ENCODE peak calls at places on chromosomes 4 and X, in nine cellular contexts. One of them, this sample, is unnamed.

GRCh38 chrX:73262991-73263390 is 48.3 kb upstream of the NAP1L2 start:
- DNase-seq in cardiac fibroblast: peak; percentile 2
- DNase-seq in substantia nigra: no peak
- DNase-seq in hepatocyte: no peak
- DNase-seq in C1 segment of cervical spinal cord: no peak
- DNase-seq in kidney tubule cell: peak; percentile 20
- DNase-seq in T-helper 1 cell: no peak
- DNase-seq in NCI-H446: peak; percentile 4
- DNase-seq in adrenal gland: no peak
- DNase-seq in this sample: no peak

GRCh38 chrX:16743604-16744325 is 24.4 kb downstream of the SYAP1 start:
- DNase-seq in kidney tubule cell: peak; percentile 89
- DNase-seq in substantia nigra: no peak
- DNase-seq in hepatocyte: no peak
- DNase-seq in NCI-H446: no peak
- DNase-seq in C1 segment of cervical spinal cord: no peak
- DNase-seq in T-helper 1 cell: no peak
- DNase-seq in adrenal gland: peak; percentile 42
- DNase-seq in cardiac fibroblast: peak; percentile 73
- DNase-seq in this sample: no peak

GRCh38 chr4:8725071-8725841 is 132.7 kb downstream of the CPZ start:
- DNase-seq in NCI-H446: no peak
- DNase-seq in cardiac fibroblast: no peak
- DNase-seq in adrenal gland: no peak
- DNase-seq in substantia nigra: no peak
- DNase-seq in C1 segment of cervical spinal cord: no peak
- DNase-seq in kidney tubule cell: no peak
- DNase-seq in hepatocyte: no peak
- DNase-seq in T-helper 1 cell: no peak
- DNase-seq in this sample: no peak

GRCh38 chr4:113410686-113411085 is 350.9 kb downstream of the CAMK2D start:
- DNase-seq in hepatocyte: no peak
- DNase-seq in substantia nigra: no peak
- DNase-seq in adrenal gland: no peak
- DNase-seq in C1 segment of cervical spinal cord: no peak
- DNase-seq in cardiac fibroblast: no peak
- DNase-seq in T-helper 1 cell: no peak
- DNase-seq in NCI-H446: no peak
- DNase-seq in kidney tubule cell: no peak
- DNase-seq in this sample: no peak

GRCh38 chrX:87517571-87518141 is at the start of gene KLHL4:
- DNase-seq in kidney tubule cell: peak; percentile 77
- DNase-seq in C1 segment of cervical spinal cord: peak; percentile 42
- DNase-seq in adrenal gland: peak; percentile 61
- DNase-seq in substantia nigra: peak; percentile 39
- DNase-seq in cardiac fibroblast: peak; percentile 87
- DNase-seq in hepatocyte: peak; percentile 62
- DNase-seq in NCI-H446: peak; percentile 30
- DNase-seq in T-helper 1 cell: peak; percentile 12
- DNase-seq in this sample: no peak

GRCh38 chrX:13380230-13380629 is 60.4 kb upstream of the ATXN3L start:
- DNase-seq in substantia nigra: no peak
- DNase-seq in kidney tubule cell: peak; percentile 33
- DNase-seq in hepatocyte: no peak
- DNase-seq in cardiac fibroblast: peak; percentile 73
- DNase-seq in adrenal gland: no peak
- DNase-seq in C1 segment of cervical spinal cord: no peak
- DNase-seq in NCI-H446: no peak
- DNase-seq in T-helper 1 cell: peak; percentile 9
- DNase-seq in this sample: no peak

GRCh38 chrX:15151267-15152196 is 118.4 kb downstream of the ASB9 start:
- DNase-seq in C1 segment of cervical spinal cord: no peak
- DNase-seq in cardiac fibroblast: no peak
- DNase-seq in adrenal gland: no peak
- DNase-seq in kidney tubule cell: peak; percentile 55
- DNase-seq in NCI-H446: no peak
- DNase-seq in T-helper 1 cell: peak; percentile 47
- DNase-seq in hepatocyte: no peak
- DNase-seq in substantia nigra: no peak
- DNase-seq in this sample: no peak

GRCh38 chr4:66048861-66049260 is 378.6 kb upstream of the EPHA5 start:
- DNase-seq in hepatocyte: no peak
- DNase-seq in NCI-H446: peak; percentile 16
- DNase-seq in substantia nigra: no peak
- DNase-seq in C1 segment of cervical spinal cord: no peak
- DNase-seq in cardiac fibroblast: peak; percentile 39
- DNase-seq in adrenal gland: no peak
- DNase-seq in T-helper 1 cell: no peak
- DNase-seq in kidney tubule cell: no peak
- DNase-seq in this sample: no peak

GRCh38 chr4:16026155-16026761 is 57.6 kb downstream of the PROM1 start:
- DNase-seq in substantia nigra: peak; percentile 21
- DNase-seq in hepatocyte: peak; percentile 75
- DNase-seq in kidney tubule cell: peak; percentile 63
- DNase-seq in C1 segment of cervical spinal cord: no peak
- DNase-seq in cardiac fibroblast: peak; percentile 75
- DNase-seq in NCI-H446: peak; percentile 48
- DNase-seq in T-helper 1 cell: peak; percentile 56
- DNase-seq in adrenal gland: no peak
- DNase-seq in this sample: no peak

GRCh38 chr4:184722798-184723197 is 11.1 kb downstream of the CENPU start:
- DNase-seq in adrenal gland: no peak
- DNase-seq in T-helper 1 cell: no peak
- DNase-seq in C1 segment of cervical spinal cord: no peak
- DNase-seq in NCI-H446: no peak
- DNase-seq in substantia nigra: no peak
- DNase-seq in cardiac fibroblast: no peak
- DNase-seq in kidney tubule cell: no peak
- DNase-seq in hepatocyte: no peak
- DNase-seq in this sample: no peak

GRCh38 chr4:120826853-120827252 is 95.7 kb downstream of the PRDM5 start:
- DNase-seq in T-helper 1 cell: no peak
- DNase-seq in kidney tubule cell: no peak
- DNase-seq in cardiac fibroblast: no peak
- DNase-seq in C1 segment of cervical spinal cord: no peak
- DNase-seq in adrenal gland: no peak
- DNase-seq in substantia nigra: no peak
- DNase-seq in NCI-H446: no peak
- DNase-seq in hepatocyte: no peak
- DNase-seq in this sample: no peak

GRCh38 chr4:159108124-159108523 is 5.2 kb downstream of the RAPGEF2 start:
- DNase-seq in hepatocyte: no peak
- DNase-seq in substantia nigra: no peak
- DNase-seq in T-helper 1 cell: no peak
- DNase-seq in C1 segment of cervical spinal cord: no peak
- DNase-seq in cardiac fibroblast: no peak
- DNase-seq in kidney tubule cell: no peak
- DNase-seq in NCI-H446: no peak
- DNase-seq in adrenal gland: no peak
- DNase-seq in this sample: no peak

GRCh38 chr4:40976343-40976742 is 226.6 kb downstream of the NSUN7 start:
- DNase-seq in hepatocyte: peak; percentile 72
- DNase-seq in substantia nigra: no peak
- DNase-seq in C1 segment of cervical spinal cord: no peak
- DNase-seq in T-helper 1 cell: peak; percentile 13
- DNase-seq in adrenal gland: peak; percentile 24
- DNase-seq in kidney tubule cell: peak; percentile 66
- DNase-seq in cardiac fibroblast: peak; percentile 78
- DNase-seq in NCI-H446: peak; percentile 22
- DNase-seq in this sample: no peak

GRCh38 chr4:106985830-106986229 is 50.3 kb downstream of the DKK2 start:
- DNase-seq in C1 segment of cervical spinal cord: no peak
- DNase-seq in T-helper 1 cell: no peak
- DNase-seq in substantia nigra: no peak
- DNase-seq in adrenal gland: no peak
- DNase-seq in hepatocyte: no peak
- DNase-seq in kidney tubule cell: no peak
- DNase-seq in NCI-H446: no peak
- DNase-seq in cardiac fibroblast: no peak
- DNase-seq in this sample: no peak

GRCh38 chrX:17692709-17693346 is 44.5 kb upstream of the SCML1 start:
- DNase-seq in T-helper 1 cell: peak; percentile 17
- DNase-seq in adrenal gland: no peak
- DNase-seq in substantia nigra: no peak
- DNase-seq in hepatocyte: no peak
- DNase-seq in NCI-H446: no peak
- DNase-seq in cardiac fibroblast: peak; percentile 50
- DNase-seq in kidney tubule cell: peak; percentile 73
- DNase-seq in C1 segment of cervical spinal cord: no peak
- DNase-seq in this sample: no peak

GRCh38 chrX:103817502-103817901 is 14.6 kb downstream of the RAB9B start:
- DNase-seq in adrenal gland: no peak
- DNase-seq in hepatocyte: peak; percentile 86
- DNase-seq in cardiac fibroblast: peak; percentile 61
- DNase-seq in kidney tubule cell: peak; percentile 45
- DNase-seq in T-helper 1 cell: peak; percentile 51
- DNase-seq in NCI-H446: peak; percentile 48
- DNase-seq in substantia nigra: no peak
- DNase-seq in C1 segment of cervical spinal cord: no peak
- DNase-seq in this sample: peak; percentile 27

GRCh38 chrX:68163446-68163845 is 269.8 kb downstream of the OPHN1 start:
- DNase-seq in NCI-H446: no peak
- DNase-seq in T-helper 1 cell: no peak
- DNase-seq in cardiac fibroblast: peak; percentile 71
- DNase-seq in adrenal gland: no peak
- DNase-seq in hepatocyte: no peak
- DNase-seq in kidney tubule cell: no peak
- DNase-seq in C1 segment of cervical spinal cord: no peak
- DNase-seq in substantia nigra: no peak
- DNase-seq in this sample: no peak

GRCh38 chr4:82851902-82852750 is 38.8 kb downstream of the SEC31A start:
- DNase-seq in kidney tubule cell: peak; percentile 35
- DNase-seq in cardiac fibroblast: peak; percentile 61
- DNase-seq in hepatocyte: peak; percentile 28
- DNase-seq in T-helper 1 cell: peak; percentile 57
- DNase-seq in substantia nigra: no peak
- DNase-seq in C1 segment of cervical spinal cord: no peak
- DNase-seq in NCI-H446: peak; percentile 20
- DNase-seq in adrenal gland: no peak
- DNase-seq in this sample: no peak

GRCh38 chr4:26985836-26986235 is 125.2 kb downstream of the STIM2 start:
- DNase-seq in hepatocyte: no peak
- DNase-seq in substantia nigra: no peak
- DNase-seq in C1 segment of cervical spinal cord: no peak
- DNase-seq in NCI-H446: no peak
- DNase-seq in adrenal gland: no peak
- DNase-seq in cardiac fibroblast: no peak
- DNase-seq in T-helper 1 cell: peak; percentile 67
- DNase-seq in kidney tubule cell: no peak
- DNase-seq in this sample: no peak

GRCh38 chr4:27057053-27057452 is 196.4 kb downstream of the STIM2 start:
- DNase-seq in substantia nigra: no peak
- DNase-seq in NCI-H446: no peak
- DNase-seq in cardiac fibroblast: no peak
- DNase-seq in hepatocyte: no peak
- DNase-seq in C1 segment of cervical spinal cord: no peak
- DNase-seq in kidney tubule cell: no peak
- DNase-seq in T-helper 1 cell: no peak
- DNase-seq in adrenal gland: no peak
- DNase-seq in this sample: no peak

GRCh38 chr4:80202784-80203553 is 5.7 kb downstream of the PRDM8 start:
- DNase-seq in T-helper 1 cell: peak; percentile 83
- DNase-seq in C1 segment of cervical spinal cord: no peak
- DNase-seq in substantia nigra: no peak
- DNase-seq in kidney tubule cell: no peak
- DNase-seq in cardiac fibroblast: peak; percentile 20
- DNase-seq in hepatocyte: peak; percentile 38
- DNase-seq in NCI-H446: no peak
- DNase-seq in adrenal gland: no peak
- DNase-seq in this sample: no peak

GRCh38 chrX:97685753-97686152 is 802.0 kb downstream of the RPA4 start:
- DNase-seq in hepatocyte: peak; percentile 57
- DNase-seq in cardiac fibroblast: peak; percentile 46
- DNase-seq in NCI-H446: peak; percentile 43
- DNase-seq in kidney tubule cell: peak; percentile 47
- DNase-seq in adrenal gland: peak; percentile 14
- DNase-seq in T-helper 1 cell: peak; percentile 17
- DNase-seq in C1 segment of cervical spinal cord: no peak
- DNase-seq in substantia nigra: no peak
- DNase-seq in this sample: no peak

GRCh38 chr4:18914182-18914581 is 892.6 kb upstream of the LCORL start:
- DNase-seq in hepatocyte: no peak
- DNase-seq in NCI-H446: no peak
- DNase-seq in T-helper 1 cell: no peak
- DNase-seq in C1 segment of cervical spinal cord: no peak
- DNase-seq in kidney tubule cell: no peak
- DNase-seq in cardiac fibroblast: no peak
- DNase-seq in adrenal gland: no peak
- DNase-seq in substantia nigra: no peak
- DNase-seq in this sample: no peak

GRCh38 chr4:169841776-169842175 is 84.0 kb upstream of the HPF1 start:
- DNase-seq in substantia nigra: no peak
- DNase-seq in cardiac fibroblast: no peak
- DNase-seq in T-helper 1 cell: no peak
- DNase-seq in hepatocyte: no peak
- DNase-seq in kidney tubule cell: peak; percentile 26
- DNase-seq in NCI-H446: no peak
- DNase-seq in adrenal gland: no peak
- DNase-seq in C1 segment of cervical spinal cord: no peak
- DNase-seq in this sample: no peak

GRCh38 chr4:68948985-68949384 is 2.6 kb downstream of the UGT2A3 start:
- DNase-seq in hepatocyte: no peak
- DNase-seq in adrenal gland: no peak
- DNase-seq in NCI-H446: no peak
- DNase-seq in T-helper 1 cell: no peak
- DNase-seq in kidney tubule cell: no peak
- DNase-seq in cardiac fibroblast: no peak
- DNase-seq in C1 segment of cervical spinal cord: no peak
- DNase-seq in substantia nigra: no peak
- DNase-seq in this sample: no peak

GRCh38 chr4:180664766-180665368 is 1578.3 kb upstream of the TENM3 start:
- DNase-seq in kidney tubule cell: peak; percentile 79
- DNase-seq in C1 segment of cervical spinal cord: peak; percentile 15
- DNase-seq in substantia nigra: peak; percentile 16
- DNase-seq in cardiac fibroblast: peak; percentile 89
- DNase-seq in T-helper 1 cell: peak; percentile 52
- DNase-seq in adrenal gland: peak; percentile 78
- DNase-seq in hepatocyte: peak; percentile 92
- DNase-seq in NCI-H446: peak; percentile 70
- DNase-seq in this sample: no peak

GRCh38 chr4:188399834-188400233 is 260.6 kb downstream of the TRIML1 start:
- DNase-seq in C1 segment of cervical spinal cord: no peak
- DNase-seq in NCI-H446: no peak
- DNase-seq in kidney tubule cell: no peak
- DNase-seq in adrenal gland: no peak
- DNase-seq in substantia nigra: no peak
- DNase-seq in hepatocyte: peak; percentile 16
- DNase-seq in cardiac fibroblast: no peak
- DNase-seq in T-helper 1 cell: no peak
- DNase-seq in this sample: no peak

GRCh38 chrX:71151366-71151765 is 6.7 kb downstream of the NLGN3 start:
- DNase-seq in cardiac fibroblast: no peak
- DNase-seq in T-helper 1 cell: no peak
- DNase-seq in hepatocyte: no peak
- DNase-seq in adrenal gland: no peak
- DNase-seq in C1 segment of cervical spinal cord: no peak
- DNase-seq in substantia nigra: no peak
- DNase-seq in NCI-H446: no peak
- DNase-seq in kidney tubule cell: no peak
- DNase-seq in this sample: no peak

GRCh38 chrX:144896323-144896722 is 351.0 kb upstream of the SPANXN1 start:
- DNase-seq in cardiac fibroblast: peak; percentile 25
- DNase-seq in NCI-H446: no peak
- DNase-seq in T-helper 1 cell: no peak
- DNase-seq in substantia nigra: no peak
- DNase-seq in C1 segment of cervical spinal cord: no peak
- DNase-seq in kidney tubule cell: peak; percentile 13
- DNase-seq in adrenal gland: no peak
- DNase-seq in hepatocyte: peak; percentile 5
- DNase-seq in this sample: no peak

GRCh38 chr4:158410272-158410671 is 111.4 kb upstream of the RXFP1 start:
- DNase-seq in hepatocyte: no peak
- DNase-seq in cardiac fibroblast: peak; percentile 62
- DNase-seq in C1 segment of cervical spinal cord: no peak
- DNase-seq in T-helper 1 cell: no peak
- DNase-seq in adrenal gland: no peak
- DNase-seq in NCI-H446: no peak
- DNase-seq in substantia nigra: no peak
- DNase-seq in kidney tubule cell: no peak
- DNase-seq in this sample: no peak

GRCh38 chr4:2837110-2837903 is 6.3 kb upstream of the ADD1 start:
- DNase-seq in C1 segment of cervical spinal cord: no peak
- DNase-seq in substantia nigra: no peak
- DNase-seq in adrenal gland: peak; percentile 16
- DNase-seq in hepatocyte: peak; percentile 3
- DNase-seq in T-helper 1 cell: no peak
- DNase-seq in cardiac fibroblast: no peak
- DNase-seq in NCI-H446: no peak
- DNase-seq in kidney tubule cell: no peak
- DNase-seq in this sample: no peak

This sample was measured in hypothalamus.